ENCODE peak calls at places on chromosomes 4 and X, in five cellular contexts. One of them, this sample, is unnamed.

GRCh38 chr4:176034498-176034897 is 31.1 kb upstream of the WDR17 start:
- DNase-seq in Calu3: peak
- DNase-seq in mesothelial cell of epicardium: no peak
- DNase-seq in fibroblast of the conjunctiva: peak
- DNase-seq in CD8-positive, alpha-beta T cell: no peak
- DNase-seq in this sample: peak

GRCh38 chr4:17189322-17189721 is 290.9 kb upstream of the LDB2 start:
- DNase-seq in Calu3: no peak
- DNase-seq in mesothelial cell of epicardium: no peak
- DNase-seq in fibroblast of the conjunctiva: peak
- DNase-seq in CD8-positive, alpha-beta T cell: no peak
- DNase-seq in this sample: no peak

GRCh38 chrX:54602563-54602962 is 72.5 kb downstream of the GNL3L start:
- DNase-seq in Calu3: no peak
- DNase-seq in mesothelial cell of epicardium: no peak
- DNase-seq in fibroblast of the conjunctiva: no peak
- DNase-seq in CD8-positive, alpha-beta T cell: no peak
- DNase-seq in this sample: no peak

GRCh38 chr4:99624141-99624719 is 33.4 kb downstream of the C4orf54 start:
- DNase-seq in Calu3: no peak
- DNase-seq in mesothelial cell of epicardium: no peak
- DNase-seq in fibroblast of the conjunctiva: no peak
- DNase-seq in CD8-positive, alpha-beta T cell: no peak
- DNase-seq in this sample: no peak

GRCh38 chr4:168812806-168813205 is 197.2 kb downstream of the CBR4 start:
- DNase-seq in Calu3: no peak
- DNase-seq in mesothelial cell of epicardium: no peak
- DNase-seq in fibroblast of the conjunctiva: no peak
- DNase-seq in CD8-positive, alpha-beta T cell: no peak
- DNase-seq in this sample: no peak

GRCh38 chr4:113289736-113290135 is 240.3 kb downstream of the ANK2 start:
- DNase-seq in Calu3: no peak
- DNase-seq in mesothelial cell of epicardium: no peak
- DNase-seq in fibroblast of the conjunctiva: no peak
- DNase-seq in CD8-positive, alpha-beta T cell: no peak
- DNase-seq in this sample: no peak

GRCh38 chr4:183638436-183638835 is 20.5 kb downstream of the RWDD4 start:
- DNase-seq in Calu3: no peak
- DNase-seq in mesothelial cell of epicardium: no peak
- DNase-seq in fibroblast of the conjunctiva: peak
- DNase-seq in CD8-positive, alpha-beta T cell: no peak
- DNase-seq in this sample: no peak

GRCh38 chr4:103493450-103494159 is 226.2 kb downstream of the TACR3 start:
- DNase-seq in Calu3: peak
- DNase-seq in mesothelial cell of epicardium: no peak
- DNase-seq in fibroblast of the conjunctiva: no peak
- DNase-seq in CD8-positive, alpha-beta T cell: no peak
- DNase-seq in this sample: no peak

GRCh38 chrX:4043951-4044350 is 330.5 kb upstream of the PRKX start:
- DNase-seq in Calu3: no peak
- DNase-seq in mesothelial cell of epicardium: no peak
- DNase-seq in fibroblast of the conjunctiva: no peak
- DNase-seq in CD8-positive, alpha-beta T cell: no peak
- DNase-seq in this sample: no peak

GRCh38 chrX:10938371-10938982 is 172.7 kb upstream of the HCCS start:
- DNase-seq in Calu3: no peak
- DNase-seq in mesothelial cell of epicardium: no peak
- DNase-seq in fibroblast of the conjunctiva: no peak
- DNase-seq in CD8-positive, alpha-beta T cell: no peak
- DNase-seq in this sample: no peak

GRCh38 chr4:110612631-110613269 is 10.1 kb downstream of the PITX2 start:
- DNase-seq in Calu3: no peak
- DNase-seq in mesothelial cell of epicardium: no peak
- DNase-seq in fibroblast of the conjunctiva: no peak
- DNase-seq in CD8-positive, alpha-beta T cell: no peak
- DNase-seq in this sample: no peak

GRCh38 chr4:77430847-77431246 is 174.8 kb upstream of the CXCL13 start:
- DNase-seq in Calu3: no peak
- DNase-seq in mesothelial cell of epicardium: no peak
- DNase-seq in fibroblast of the conjunctiva: no peak
- DNase-seq in CD8-positive, alpha-beta T cell: no peak
- DNase-seq in this sample: no peak

GRCh38 chr4:55125087-55125721 is at the start of gene KDR:
- DNase-seq in Calu3: peak
- DNase-seq in mesothelial cell of epicardium: peak
- DNase-seq in fibroblast of the conjunctiva: no peak
- DNase-seq in CD8-positive, alpha-beta T cell: no peak
- DNase-seq in this sample: no peak

GRCh38 chrX:15301924-15302323 is 13.5 kb downstream of the ASB11 start:
- DNase-seq in Calu3: peak
- DNase-seq in mesothelial cell of epicardium: no peak
- DNase-seq in fibroblast of the conjunctiva: no peak
- DNase-seq in CD8-positive, alpha-beta T cell: no peak
- DNase-seq in this sample: no peak

GRCh38 chr4:185099024-185099682 is 43.9 kb upstream of the SLC25A4 start:
- DNase-seq in Calu3: no peak
- DNase-seq in mesothelial cell of epicardium: no peak
- DNase-seq in fibroblast of the conjunctiva: no peak
- DNase-seq in CD8-positive, alpha-beta T cell: no peak
- DNase-seq in this sample: no peak

GRCh38 chrX:12702509-12703091 is 88.6 kb upstream of the PRPS2 start:
- DNase-seq in Calu3: peak
- DNase-seq in mesothelial cell of epicardium: no peak
- DNase-seq in fibroblast of the conjunctiva: no peak
- DNase-seq in CD8-positive, alpha-beta T cell: no peak
- DNase-seq in this sample: no peak

GRCh38 chrX:42530027-42530426 is 247.9 kb downstream of the PPP1R2C start:
- DNase-seq in Calu3: peak
- DNase-seq in mesothelial cell of epicardium: no peak
- DNase-seq in fibroblast of the conjunctiva: peak
- DNase-seq in CD8-positive, alpha-beta T cell: no peak
- DNase-seq in this sample: no peak

GRCh38 chr4:12933760-12934221 is 550.3 kb downstream of the RAB28 start:
- DNase-seq in Calu3: no peak
- DNase-seq in mesothelial cell of epicardium: no peak
- DNase-seq in fibroblast of the conjunctiva: no peak
- DNase-seq in CD8-positive, alpha-beta T cell: no peak
- DNase-seq in this sample: no peak

GRCh38 chrX:70129811-70130210 is 3.4 kb upstream of the IGBP1 start:
- DNase-seq in Calu3: no peak
- DNase-seq in mesothelial cell of epicardium: no peak
- DNase-seq in fibroblast of the conjunctiva: no peak
- DNase-seq in CD8-positive, alpha-beta T cell: no peak
- DNase-seq in this sample: no peak

GRCh38 chr4:9880411-9881197 is 99.2 kb downstream of the DRD5 start:
- DNase-seq in Calu3: no peak
- DNase-seq in mesothelial cell of epicardium: no peak
- DNase-seq in fibroblast of the conjunctiva: no peak
- DNase-seq in CD8-positive, alpha-beta T cell: no peak
- DNase-seq in this sample: no peak

GRCh38 chrX:132118361-132118760 is 9.5 kb downstream of the FRMD7 start:
- DNase-seq in Calu3: no peak
- DNase-seq in mesothelial cell of epicardium: no peak
- DNase-seq in fibroblast of the conjunctiva: no peak
- DNase-seq in CD8-positive, alpha-beta T cell: no peak
- DNase-seq in this sample: no peak

GRCh38 chr4:174217273-174218126 is 66.0 kb downstream of the FBXO8 start:
- DNase-seq in Calu3: peak
- DNase-seq in mesothelial cell of epicardium: no peak
- DNase-seq in fibroblast of the conjunctiva: peak
- DNase-seq in CD8-positive, alpha-beta T cell: no peak
- DNase-seq in this sample: no peak

GRCh38 chr4:185424905-185425599 is 712 bp downstream of the UFSP2 start:
- DNase-seq in Calu3: no peak
- DNase-seq in mesothelial cell of epicardium: no peak
- DNase-seq in fibroblast of the conjunctiva: peak
- DNase-seq in CD8-positive, alpha-beta T cell: no peak
- DNase-seq in this sample: peak

GRCh38 chr4:145170209-145170608 is 10.2 kb downstream of the OTUD4 start:
- DNase-seq in Calu3: no peak
- DNase-seq in mesothelial cell of epicardium: no peak
- DNase-seq in fibroblast of the conjunctiva: no peak
- DNase-seq in CD8-positive, alpha-beta T cell: no peak
- DNase-seq in this sample: no peak

GRCh38 chr4:39043697-39044363 is 11.6 kb upstream of the TMEM156 start:
- DNase-seq in Calu3: no peak
- DNase-seq in mesothelial cell of epicardium: no peak
- DNase-seq in fibroblast of the conjunctiva: no peak
- DNase-seq in CD8-positive, alpha-beta T cell: no peak
- DNase-seq in this sample: no peak

GRCh38 chr4:128347930-128348660 is 60.5 kb upstream of the PGRMC2 start:
- DNase-seq in Calu3: no peak
- DNase-seq in mesothelial cell of epicardium: no peak
- DNase-seq in fibroblast of the conjunctiva: no peak
- DNase-seq in CD8-positive, alpha-beta T cell: no peak
- DNase-seq in this sample: no peak